ENCODE peak calls at places on chromosomes 2 and 18, in four cellular contexts. M is fibroblast of villous mesenchyme, R is cardiac muscle cell, K is astrocyte. U is an unnamed sample.

GRCh38 chr2:55861733-55862132 is 61.8 kb downstream of the EFEMP1 start:
- DNase-seq in K (no peak), M (no peak), R (no peak), U (no peak)

GRCh38 chr2:234100686-234101085 is 50.2 kb downstream of the SPP2 start:
- DNase-seq in R (no peak), M (no peak), K (no peak), U (no peak)

GRCh38 chr18:69787825-69788547 is 159.7 kb downstream of the CD226 start:
- DNase-seq in K (peak), M (peak), R (no peak), U (no peak)

GRCh38 chr2:232420463-232421188 is 14.0 kb downstream of the ALPG start:
- DNase-seq in M (peak), R (peak), K (peak), U (no peak)

GRCh38 chr2:144924827-144925226 is 404.9 kb upstream of the ZEB2 start:
- DNase-seq in K (no peak), M (no peak), R (no peak), U (no peak)

GRCh38 chr2:238174291-238174690 is 15.5 kb downstream of the ERFE start:
- DNase-seq in K (no peak), M (no peak), R (no peak), U (no peak)

GRCh38 chr2:74587664-74588277 is 33.3 kb downstream of the DOK1 start:
- DNase-seq in K (peak), M (peak), R (peak), U (peak)

GRCh38 chr2:85011747-85012146 is 40.8 kb downstream of the KCMF1 start:
- DNase-seq in R (no peak), M (no peak), K (no peak), U (no peak)

GRCh38 chr18:70535041-70535440 is 246.2 kb downstream of the SOCS6 start:
- DNase-seq in M (no peak), K (no peak), R (no peak), U (no peak)

GRCh38 chr18:8858888-8859511 is 153.6 kb downstream of the MTCL1 start:
- DNase-seq in K (peak), R (no peak), M (peak), U (no peak)

GRCh38 chr2:47867205-47867604 is 39.1 kb downstream of the FBXO11 start:
- DNase-seq in K (peak), R (peak), M (peak), U (peak)

GRCh38 chr2:64214281-64215115 is 70.3 kb upstream of the PELI1 start:
- DNase-seq in M (no peak), R (no peak), K (peak), U (no peak)

GRCh38 chr2:147679664-147680502 is 164.9 kb upstream of the ACVR2A start:
- DNase-seq in M (peak), K (no peak), R (no peak), U (no peak)

GRCh38 chr2:105490956-105491355 is 92.1 kb upstream of the FHL2 start:
- DNase-seq in K (no peak), M (no peak), R (no peak), U (no peak)

GRCh38 chr2:72572501-72572900 is 253.3 kb downstream of the EXOC6B start:
- DNase-seq in R (no peak), M (peak), K (peak), U (no peak)

GRCh38 chr18:79577451-79578395 is 101.9 kb upstream of the CTDP1 start:
- DNase-seq in M (peak), K (peak), R (no peak), U (no peak)

GRCh38 chr2:30267161-30267568 is 35.8 kb downstream of the LBH start:
- DNase-seq in M (no peak), R (no peak), K (no peak), U (no peak)

GRCh38 chr2:195304310-195304709 is 352.7 kb upstream of the SLC39A10 start:
- DNase-seq in K (no peak), M (peak), R (no peak), U (peak)

GRCh38 chr2:179588486-179589145 is 272.8 kb downstream of the ZNF385B start:
- DNase-seq in R (no peak), M (no peak), K (peak), U (no peak)

GRCh38 chr2:8125741-8126691 is 555.8 kb upstream of the ID2 start:
- DNase-seq in K (no peak), R (no peak), M (peak), U (no peak)

GRCh38 chr2:50535971-50536759 is 495.8 kb downstream of the NRXN1 start:
- DNase-seq in M (no peak), K (peak), R (peak), U (peak)

GRCh38 chr2:27214936-27215335 is 2.2 kb upstream of the CAD start:
- DNase-seq in M (no peak), R (no peak), K (no peak), U (no peak)

DNA sequence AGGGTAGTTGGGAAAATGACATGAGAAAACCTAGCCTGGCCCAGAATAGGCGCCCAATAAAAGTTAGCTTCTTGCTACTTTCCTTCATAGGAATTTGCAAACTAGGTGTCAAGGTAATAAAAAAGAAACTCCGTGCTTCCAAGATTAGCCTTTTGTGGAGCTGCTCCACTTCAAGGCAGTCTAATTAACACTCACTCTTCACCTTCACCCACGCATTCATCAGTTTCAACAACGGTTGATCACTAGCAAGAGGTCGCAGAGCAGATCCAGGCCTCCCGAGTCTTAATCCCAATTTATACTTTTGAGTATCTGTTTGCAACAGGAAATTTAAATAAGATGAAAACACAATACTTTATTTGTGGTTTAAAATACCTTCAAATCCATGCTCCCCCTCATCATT is 39.5 kb upstream of the TANK start:
- DNase-seq in R (no peak), K (no peak), M (no peak), U (no peak)
- H3K4me3 ChIP-seq in R (no peak), K (no peak), M (no peak), U (no peak)

GRCh38 chr2:169694894-169695260 is 608 bp downstream of the PHOSPHO2 start:
- DNase-seq in R (no peak), M (no peak), K (no peak), U (no peak)

GRCh38 chr2:169696381-169696780 is 2.1 kb downstream of the PHOSPHO2 start:
- DNase-seq in K (no peak), M (no peak), R (no peak), U (no peak)

GRCh38 chr2:169694113-169694893 is at the start of the genes CFAP210 and PHOSPHO2:
- DNase-seq in R (peak), M (peak), K (peak), U (peak)

GRCh38 chr2:169690958-169691357 is 3.2 kb downstream of the CFAP210 start:
- DNase-seq in M (no peak), K (no peak), R (no peak), U (no peak)

DNA sequence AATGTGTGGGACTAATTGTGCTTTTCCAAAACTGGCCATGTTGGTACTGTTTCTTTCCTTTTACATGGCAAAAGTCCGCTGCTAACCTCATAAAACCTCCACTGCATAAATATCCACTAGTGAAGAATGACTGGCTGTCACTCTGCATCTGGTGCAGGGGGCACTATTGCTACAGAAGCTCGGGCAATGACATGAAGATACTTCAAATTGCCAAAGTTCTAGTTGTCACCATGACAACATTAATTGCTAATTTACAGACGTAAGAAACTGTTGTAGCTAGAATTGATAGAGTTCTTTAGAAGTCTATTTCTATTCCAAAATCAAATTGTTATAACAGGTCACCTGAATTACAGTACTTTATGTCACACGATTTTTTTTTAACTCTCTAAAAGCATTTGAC is 861 bp downstream of the CFAP210 start:
- DNase-seq in M (no peak), R (no peak), K (no peak), U (peak)
- TF ChIP-seq CTCF in M (no peak), R (peak), K (no peak), U (peak)

GRCh38 chr2:187546762-187547333 is 7.4 kb downstream of the TFPI start:
- DNase-seq in K (peak), R (no peak), M (no peak), U (no peak)

GRCh38 chr2:187543488-187543887 is 10.7 kb downstream of the TFPI start:
- DNase-seq in M (no peak), K (peak), R (no peak), U (no peak)

GRCh38 chr2:187547353-187547979 is 6.8 kb downstream of the TFPI start:
- DNase-seq in R (no peak), K (peak), M (peak), U (no peak)

GRCh38 chr2:187544371-187545080 is 9.7 kb downstream of the TFPI start:
- DNase-seq in M (peak), R (no peak), K (peak), U (no peak)

GRCh38 chr2:187545238-187545751 is 8.9 kb downstream of the TFPI start:
- DNase-seq in R (no peak), K (peak), M (no peak), U (no peak)
- H3K4me3 ChIP-seq in R (no peak), K (no peak), M (no peak), U (no peak)

GRCh38 chr2:183684686-183685085 is 560.4 kb downstream of the NUP35 start:
- DNase-seq in M (no peak), K (no peak), R (no peak), U (no peak)

GRCh38 chr2:183680573-183680972 is 556.3 kb downstream of the NUP35 start:
- DNase-seq in K (no peak), R (no peak), M (no peak), U (no peak)

DNA sequence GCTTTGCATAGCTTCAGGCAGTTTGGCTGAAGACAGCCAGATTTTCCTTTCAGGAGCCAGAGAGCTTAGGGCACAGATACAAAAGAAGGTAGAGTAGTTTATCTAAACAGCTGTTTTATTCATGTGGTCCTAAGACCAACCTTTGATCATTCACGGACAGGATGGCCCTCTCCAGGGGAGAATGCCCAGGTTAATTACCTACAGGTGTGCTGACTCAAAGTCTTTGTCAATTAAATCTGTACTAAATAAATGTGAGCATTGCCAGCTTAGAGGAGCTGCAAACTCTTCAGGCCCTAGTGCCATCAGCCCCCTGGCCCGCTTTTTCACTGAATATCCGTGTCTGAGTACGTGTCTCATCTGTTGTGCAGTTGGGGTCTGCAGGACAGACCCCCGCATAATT is 554.7 kb downstream of the NUP35 start:
- DNase-seq in M (no peak), R (no peak), K (no peak), U (no peak)
- TF ChIP-seq CTCF in M (no peak), R (no peak), K (no peak), U (no peak)

U was measured in BE2C.